ENCODE peak calls at places on chromosomes 6 and 20, in nine cellular contexts. W, N, V, A, S, F, P, D and T are unnamed samples.

GRCh38 chr6:96862560-96862959 is 25.3 kb upstream of the GPR63 start:
- DNase-seq in W (no peak), N (no peak), V (no peak), A (no peak), S (no peak), F (no peak), P (no peak), D (no peak), T (no peak)

GRCh38 chr6:88814909-88815308 is 148.5 kb downstream of the RNGTT start:
- DNase-seq in W (no peak), N (no peak), V (no peak), A (no peak), S (peak), F (no peak), P (no peak), D (no peak), T (peak)

GRCh38 chr6:88164061-88164460 is 2.1 kb downstream of the CNR1 start:
- DNase-seq in W (no peak), N (no peak), V (no peak), A (no peak), S (no peak), F (no peak), P (no peak), D (no peak), T (no peak)

GRCh38 chr6:292506-293184 is 358 bp downstream of the DUSP22 start:
- DNase-seq in W (peak), N (no peak), V (peak), A (peak), S (peak), F (no peak), P (no peak), D (peak), T (no peak)

GRCh38 chr20:18571578-18571977 is 4.3 kb downstream of the SMIM26 start:
- DNase-seq in W (no peak), N (no peak), V (no peak), A (no peak), S (no peak), F (no peak), P (no peak), D (no peak), T (no peak)

GRCh38 chr6:52362443-52363221 is 681 bp downstream of the PAQR8 start:
- DNase-seq in W (no peak), N (no peak), V (peak), A (peak), S (no peak), F (no peak), P (no peak), D (peak), T (no peak)

GRCh38 chr6:125886914-125887313 is 69.7 kb upstream of the HINT3 start:
- DNase-seq in W (no peak), N (no peak), V (no peak), A (no peak), S (no peak), F (no peak), P (no peak), D (no peak), T (no peak)

GRCh38 chr6:63465750-63466149 is 106.5 kb upstream of the LOC128125822 start:
- DNase-seq in W (no peak), N (no peak), V (no peak), A (no peak), S (no peak), F (no peak), P (no peak), D (no peak), T (no peak)

GRCh38 chr6:127737768-127738167 is 160.8 kb downstream of the C6orf58 start:
- DNase-seq in W (no peak), N (no peak), V (peak), A (no peak), S (peak), F (no peak), P (no peak), D (no peak), T (no peak)

GRCh38 chr6:37643851-37644672 is 53.6 kb downstream of the MDGA1 start:
- DNase-seq in W (no peak), N (peak), V (no peak), A (no peak), S (peak), F (no peak), P (no peak), D (peak), T (peak)

GRCh38 chr20:24795444-24795843 is 153.6 kb upstream of the CST7 start:
- DNase-seq in W (no peak), N (no peak), V (no peak), A (no peak), S (no peak), F (no peak), P (peak), D (no peak), T (no peak)

GRCh38 chr6:137000825-137001224 is 43.9 kb downstream of the IL20RA start:
- DNase-seq in W (no peak), N (no peak), V (peak), A (no peak), S (peak), F (no peak), P (no peak), D (no peak), T (peak)

GRCh38 chr6:117072134-117072533 is 193.2 kb upstream of the VGLL2 start:
- DNase-seq in W (no peak), N (no peak), V (peak), A (peak), S (no peak), F (no peak), P (no peak), D (no peak), T (peak)

GRCh38 chr6:13485923-13486557 is 1.4 kb downstream of the GFOD1 start:
- DNase-seq in W (no peak), N (no peak), V (peak), A (peak), S (peak), F (no peak), P (no peak), D (no peak), T (peak)

GRCh38 chr6:66735106-66735890 is 1028.3 kb upstream of the EYS start:
- DNase-seq in W (peak), N (no peak), V (no peak), A (no peak), S (peak), F (no peak), P (peak), D (no peak), T (peak)